ENCODE peak calls at places on chromosomes 7 and 10, in six cellular contexts. F is fibroblast of the aortic adventitia; R is activated gamma-delta T cell treated with Interleukin-2 at 50 U/mL for 16 hours; Q is left colon; A is activated T-helper 1 cell treated with Interleukin-2 at 50 U/mL for 16 hours; N is activated CD8-positive, alpha-beta memory T cell treated with anti-CD3 and anti-CD28 coated beads for 24 hours. P is an unnamed sample.

GRCh38 chr7:99379043-99379577 is 4.6 kb downstream of the ARPC1B start:
- DNase-seq in N (no peak), R (peak), F (peak), Q (no peak), A (peak), P (peak)

GRCh38 chr7:128863433-128863989 is 855 bp downstream of the ATP6V1F start:
- DNase-seq in A (no peak), F (peak), N (peak), Q (peak), R (no peak), P (peak)

GRCh38 chr7:128427289-128427891 is 17.6 kb upstream of the IMPDH1 start:
- DNase-seq in N (no peak), F (peak), Q (no peak), R (peak), A (no peak), P (peak)

GRCh38 chr7:91519241-91520200 is 255.3 kb downstream of the FZD1 start:
- DNase-seq in N (no peak), R (no peak), F (peak), Q (no peak), A (no peak), P (peak)

GRCh38 chr10:46106410-46107255 is 60.6 kb upstream of the MSMB start:
- DNase-seq in N (peak), Q (peak), F (peak), R (peak), A (no peak), P (peak)

GRCh38 chr10:31101123-31101522 is 69.5 kb upstream of the ZNF438 start:
- DNase-seq in F (peak), Q (no peak), N (peak), A (peak), R (peak), P (peak)

GRCh38 chr7:118054529-118054928 is 129.4 kb upstream of the LSM8 start:
- DNase-seq in F (no peak), R (no peak), Q (no peak), N (no peak), A (no peak), P (no peak)

GRCh38 chr7:86846494-86847190 is 202.9 kb downstream of the GRM3 start:
- DNase-seq in F (no peak), N (no peak), R (no peak), A (no peak), Q (peak), P (no peak)

GRCh38 chr7:92159-92767 is 100.1 kb upstream of the FAM20C start:
- DNase-seq in R (no peak), Q (no peak), A (no peak), N (no peak), F (no peak), P (no peak)

GRCh38 chr10:5538892-5539651 is 14.3 kb downstream of the CALML3 start:
- DNase-seq in R (no peak), N (no peak), F (no peak), A (no peak), Q (peak), P (peak)

GRCh38 chr10:22597142-22597541 is 117.2 kb downstream of the PIP4K2A start:
- DNase-seq in F (no peak), R (peak), A (no peak), N (no peak), Q (no peak), P (peak)

GRCh38 chr7:107879400-107880035 is 11.5 kb upstream of the DLD start:
- DNase-seq in R (no peak), Q (peak), F (peak), A (no peak), N (no peak), P (peak)

GRCh38 chr7:47465191-47465590 is 116.7 kb downstream of the TNS3 start:
- DNase-seq in Q (no peak), A (no peak), N (no peak), F (no peak), R (no peak), P (peak)

GRCh38 chr7:27173412-27174076 is 576 bp downstream of the HOXA10 start:
- DNase-seq in F (no peak), Q (peak), N (peak), R (no peak), A (no peak), P (peak)

GRCh38 chr10:119428789-119429188 is 113.7 kb downstream of the RGS10 start:
- DNase-seq in Q (no peak), R (no peak), F (no peak), A (no peak), N (no peak), P (no peak)

GRCh38 chr7:82317257-82317721 is 126.3 kb downstream of the CACNA2D1 start:
- DNase-seq in F (no peak), Q (no peak), N (no peak), R (no peak), A (no peak), P (no peak)